ENCODE peak calls at places on chromosomes 11 and 22, in four cellular contexts. D is esophagus squamous epithelium, Z is Panc1, B is fibroblast of lung. F is an unnamed sample. For H3K36me3, the result is how much of the 10 kb centered on the place peaks cover.

GRCh38 chr22:42582987-42583386 is 29.2 kb downstream of the SERHL2 start:
- DNase-seq in B (no peak), Z (no peak), D (no peak), F (no peak)

GRCh38 chr22:26953380-26953807 is 296.0 kb downstream of the MIAT start:
- DNase-seq in D (no peak), B (no peak), Z (no peak), F (no peak)

GRCh38 chr11:123430736-123431356 is 777 bp downstream of the GRAMD1B start:
- DNase-seq in D (no peak), B (peak), Z (no peak), F (no peak)

GRCh38 chr22:43427296-43428004 is 15.6 kb downstream of the MPPED1 start:
- DNase-seq in Z (no peak), B (no peak), D (no peak), F (no peak)

GRCh38 chr11:102220728-102221467 is 96.4 kb upstream of the BIRC3 start:
- DNase-seq in B (peak), Z (no peak), D (no peak), F (no peak)

GRCh38 chr22:44710474-44711235 is 8.7 kb downstream of the PRR5 start:
- DNase-seq in B (no peak), Z (no peak), D (no peak), F (no peak)

GRCh38 chr11:134802116-134802515 is 390.1 kb upstream of the B3GAT1 start:
- DNase-seq in B (no peak), D (no peak), Z (no peak), F (no peak)

GRCh38 chr22:20550851-20551744 is 43.7 kb downstream of the MED15 start:
- DNase-seq in Z (no peak), B (peak), D (no peak), F (no peak)

GRCh38 chr11:94946812-94947211 is 26.5 kb downstream of the CWC15 start:
- DNase-seq in Z (no peak), D (no peak), B (no peak), F (no peak)

GRCh38 chr11:36628765-36629199 is 30.7 kb upstream of the RAG2 start:
- DNase-seq in D (no peak), Z (no peak), B (no peak), F (no peak)

GRCh38 chr11:75793966-75794365 is 21.0 kb upstream of the UVRAG start:
- DNase-seq in D (no peak), B (no peak), Z (no peak), F (no peak)

GRCh38 chr22:49638788-49639187 is 188.9 kb downstream of the BRD1 start:
- DNase-seq in B (no peak), D (no peak), Z (no peak), F (no peak)

GRCh38 chr11:131904756-131905155 is 534.3 kb downstream of the NTM start:
- DNase-seq in Z (no peak), D (no peak), B (no peak), F (no peak)

GRCh38 chr11:67349457-67349856 is 3.9 kb downstream of the POLD4 start:
- DNase-seq in Z (no peak), B (no peak), D (no peak), F (no peak)
- TF ChIP-seq CTCF in Z (no peak), B (no peak), D (no peak), F (no peak)

DNA sequence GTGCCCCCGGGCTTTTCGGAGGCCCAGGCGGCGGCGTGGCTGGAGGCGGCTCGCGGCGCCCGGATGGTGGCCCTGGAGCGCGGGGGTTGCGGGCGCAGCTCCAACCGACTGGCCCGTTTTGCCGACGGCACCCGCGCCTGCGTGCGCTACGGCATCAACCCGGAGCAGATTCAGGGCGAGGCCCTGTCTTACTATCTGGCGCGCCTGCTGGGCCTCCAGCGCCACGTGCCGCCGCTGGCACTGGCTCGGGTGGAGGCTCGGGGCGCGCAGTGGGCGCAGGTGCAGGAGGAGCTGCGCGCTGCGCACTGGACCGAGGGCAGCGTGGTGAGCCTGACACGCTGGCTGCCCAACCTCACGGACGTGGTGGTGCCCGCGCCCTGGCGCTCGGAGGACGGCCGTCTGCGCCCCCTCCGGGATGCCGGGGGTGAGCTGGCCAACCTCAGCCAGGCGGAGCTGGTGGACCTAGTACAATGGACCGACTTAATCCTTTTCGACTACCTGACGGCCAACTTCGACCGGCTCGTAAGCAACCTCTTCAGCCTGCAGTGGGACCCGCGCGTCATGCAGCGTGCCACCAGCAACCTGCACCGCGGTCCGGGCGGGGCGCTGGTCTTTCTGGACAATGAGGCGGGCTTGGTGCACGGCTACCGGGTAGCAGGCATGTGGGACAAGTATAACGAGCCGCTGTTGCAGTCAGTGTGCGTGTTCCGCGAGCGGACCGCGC is 932 bp downstream of the FJX1 start:
- DNase-seq in D (no peak), Z (no peak), B (peak), F (no peak)
- H3K4me3 ChIP-seq in D (peak), Z (peak), B (peak), F (peak)

GRCh38 chr22:29684244-29684643 is 35.6 kb upstream of the CABP7 start:
- DNase-seq in D (no peak), Z (no peak), B (no peak), F (no peak)
- H3K36me3 ChIP-seq in D (under half), Z (under half), B (under half), F (under half)

DNA sequence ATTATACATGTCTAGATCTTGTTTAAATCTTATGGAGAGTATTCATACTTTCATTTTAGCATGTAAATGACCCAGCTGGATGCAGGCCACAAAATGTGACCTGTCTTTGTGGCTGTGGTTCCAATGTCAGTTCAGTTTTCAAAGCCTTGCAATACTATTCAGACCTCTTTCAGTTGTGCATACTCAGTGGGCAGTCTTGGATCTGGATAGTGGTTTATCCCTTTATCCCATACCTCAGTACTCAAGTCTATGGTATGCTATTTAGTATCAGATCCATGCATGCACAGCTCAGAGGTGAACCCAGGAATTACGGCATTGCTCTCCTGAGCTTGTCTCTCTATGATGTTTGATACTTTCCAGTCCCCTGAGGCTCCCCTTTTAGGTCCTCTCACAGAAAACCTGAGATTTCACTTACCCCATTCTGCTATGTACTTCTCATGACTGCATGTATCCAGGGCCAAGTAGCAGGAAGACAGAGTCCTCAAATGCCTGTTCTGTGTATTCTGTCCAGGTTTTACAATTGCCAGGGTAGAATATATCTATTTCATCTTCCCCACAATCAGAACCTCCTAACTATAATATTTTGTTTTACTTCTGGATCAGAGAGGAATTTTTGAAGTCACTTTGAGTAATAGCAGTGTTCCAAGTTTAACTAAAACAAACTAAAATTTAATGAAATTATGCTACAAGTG is 6.9 kb upstream of the P4HA3 start:
- DNase-seq in B (peak), Z (no peak), D (no peak), F (no peak)
- TF ChIP-seq CTCF in B (no peak), Z (no peak), D (no peak), F (peak)

GRCh38 chr22:38704568-38705234 is 1.0 kb upstream of the GTPBP1 start:
- DNase-seq in D (no peak), Z (no peak), B (no peak), F (no peak)
- H3K4me3 ChIP-seq in D (peak), Z (peak), B (peak), F (peak)

GRCh38 chr11:63775221-63775620 is 6.6 kb upstream of the ZFTA start:
- DNase-seq in B (no peak), D (no peak), Z (no peak), F (no peak)
- H3K36me3 ChIP-seq in B (under half), D (under half), Z (under half), F (under half)

GRCh38 chr11:78151804-78152203 is 12.4 kb upstream of the ALG8 start:
- DNase-seq in Z (no peak), D (no peak), B (no peak), F (no peak)

GRCh38 chr11:78150754-78151153 is 11.3 kb upstream of the ALG8 start:
- DNase-seq in Z (no peak), B (no peak), D (no peak), F (no peak)

GRCh38 chr11:78147807-78148206 is 8.4 kb upstream of the ALG8 start:
- DNase-seq in Z (no peak), B (no peak), D (no peak), F (no peak)

GRCh38 chr11:78150346-78150745 is 10.9 kb upstream of the ALG8 start:
- DNase-seq in Z (no peak), B (no peak), D (no peak), F (no peak)

GRCh38 chr11:78149646-78150045 is 10.2 kb upstream of the ALG8 start:
- DNase-seq in B (peak), D (no peak), Z (peak), F (no peak)
- TF ChIP-seq CTCF in B (peak), D (peak), Z (no peak), F (peak)

DNA sequence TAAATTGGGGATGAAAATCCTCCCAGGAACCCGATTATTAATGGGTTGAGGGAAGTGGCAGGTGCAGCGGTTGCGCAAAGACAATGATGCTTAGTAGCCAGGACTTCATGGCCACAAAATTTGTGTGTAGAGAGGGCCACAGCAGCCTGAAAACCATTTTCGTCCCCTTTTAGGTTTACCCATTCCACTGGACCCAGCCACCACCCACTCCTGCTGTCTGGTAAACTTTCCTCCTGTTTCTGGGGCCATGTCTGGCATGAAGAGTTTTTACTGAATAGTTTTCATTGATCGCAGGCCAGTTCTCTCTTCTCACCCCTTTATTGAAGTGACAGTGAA is 69.5 kb upstream of the SYT13 start:
- DNase-seq in Z (no peak), D (no peak), B (no peak), F (no peak)
- H3K4me3 ChIP-seq in Z (no peak), D (peak), B (peak), F (peak)